ENCODE peak calls at places on chromosomes 11 and 22, in eight cellular contexts. One of them, this sample, is unnamed.
A peak's percentile ranks its signal among the peaks of the same experiment; 100 is the strongest.

GRCh38 chr11:37076866-37077265 is 478.8 kb upstream of the RAG2 start:
- DNase-seq in fibroblast of pulmonary artery: peak; percentile 21
- DNase-seq in fibroblast of mammary gland: no peak
- DNase-seq in astrocyte of the spinal cord: no peak
- DNase-seq in esophagus squamous epithelium: no peak
- DNase-seq in AG09309: no peak
- DNase-seq in keratinocyte: no peak
- DNase-seq in tibial artery: no peak
- DNase-seq in this sample: no peak

GRCh38 chr22:24208012-24208749 is 26.9 kb downstream of the SUSD2 start:
- DNase-seq in fibroblast of mammary gland: peak; percentile 99
- DNase-seq in astrocyte of the spinal cord: peak; percentile 98
- DNase-seq in esophagus squamous epithelium: no peak
- DNase-seq in keratinocyte: no peak
- DNase-seq in AG09309: peak; percentile 93
- DNase-seq in tibial artery: peak; percentile 78
- DNase-seq in fibroblast of pulmonary artery: peak; percentile 99
- DNase-seq in this sample: peak; percentile 84

GRCh38 chr22:25205847-25206246 is 6.2 kb downstream of the CRYBB3 start:
- DNase-seq in fibroblast of pulmonary artery: no peak
- DNase-seq in fibroblast of mammary gland: no peak
- DNase-seq in AG09309: no peak
- DNase-seq in esophagus squamous epithelium: no peak
- DNase-seq in tibial artery: no peak
- DNase-seq in astrocyte of the spinal cord: no peak
- DNase-seq in keratinocyte: no peak
- DNase-seq in this sample: no peak

GRCh38 chr22:37229805-37230672 is 14.0 kb downstream of the RAC2 start:
- DNase-seq in astrocyte of the spinal cord: peak; percentile 30
- DNase-seq in AG09309: peak; percentile 8
- DNase-seq in keratinocyte: no peak
- DNase-seq in esophagus squamous epithelium: no peak
- DNase-seq in fibroblast of pulmonary artery: no peak
- DNase-seq in tibial artery: peak; percentile 44
- DNase-seq in fibroblast of mammary gland: peak; percentile 55
- DNase-seq in this sample: no peak

GRCh38 chr11:42827845-42828244 is 484.0 kb upstream of the API5 start:
- DNase-seq in tibial artery: no peak
- DNase-seq in AG09309: no peak
- DNase-seq in fibroblast of pulmonary artery: no peak
- DNase-seq in fibroblast of mammary gland: no peak
- DNase-seq in esophagus squamous epithelium: no peak
- DNase-seq in astrocyte of the spinal cord: no peak
- DNase-seq in keratinocyte: no peak
- DNase-seq in this sample: no peak

GRCh38 chr22:47367993-47368945 is 605.8 kb downstream of the TBC1D22A start:
- DNase-seq in esophagus squamous epithelium: no peak
- DNase-seq in tibial artery: no peak
- DNase-seq in astrocyte of the spinal cord: no peak
- DNase-seq in fibroblast of pulmonary artery: no peak
- DNase-seq in AG09309: no peak
- DNase-seq in fibroblast of mammary gland: no peak
- DNase-seq in keratinocyte: no peak
- DNase-seq in this sample: no peak

GRCh38 chr11:77821349-77821851 is 456 bp downstream of the AAMDC start:
- DNase-seq in fibroblast of pulmonary artery: peak; percentile 51
- DNase-seq in esophagus squamous epithelium: no peak
- DNase-seq in tibial artery: peak; percentile 39
- DNase-seq in fibroblast of mammary gland: peak; percentile 39
- DNase-seq in AG09309: no peak
- DNase-seq in keratinocyte: no peak
- DNase-seq in astrocyte of the spinal cord: peak; percentile 47
- DNase-seq in this sample: no peak

GRCh38 chr11:93567406-93567819 is 24.2 kb upstream of the SMCO4 start:
- DNase-seq in fibroblast of pulmonary artery: peak; percentile 3
- DNase-seq in tibial artery: peak; percentile 82
- DNase-seq in keratinocyte: no peak
- DNase-seq in esophagus squamous epithelium: no peak
- DNase-seq in AG09309: no peak
- DNase-seq in astrocyte of the spinal cord: peak; percentile 32
- DNase-seq in fibroblast of mammary gland: peak; percentile 6
- DNase-seq in this sample: no peak

GRCh38 chr11:62461740-62462522 is 43.1 kb downstream of the SCGB1A1 start:
- DNase-seq in tibial artery: no peak
- DNase-seq in esophagus squamous epithelium: no peak
- DNase-seq in astrocyte of the spinal cord: peak; percentile 36
- DNase-seq in keratinocyte: no peak
- DNase-seq in fibroblast of pulmonary artery: peak; percentile 61
- DNase-seq in fibroblast of mammary gland: peak; percentile 79
- DNase-seq in AG09309: peak; percentile 79
- DNase-seq in this sample: no peak

GRCh38 chr11:1667906-1668305 is 29.1 kb upstream of the KRTAP5-6 start:
- DNase-seq in keratinocyte: no peak
- DNase-seq in astrocyte of the spinal cord: no peak
- DNase-seq in fibroblast of pulmonary artery: no peak
- DNase-seq in fibroblast of mammary gland: no peak
- DNase-seq in AG09309: no peak
- DNase-seq in esophagus squamous epithelium: no peak
- DNase-seq in tibial artery: no peak
- DNase-seq in this sample: no peak

GRCh38 chr11:46672381-46672839 is 28.0 kb downstream of the ARHGAP1 start:
- DNase-seq in fibroblast of pulmonary artery: no peak
- DNase-seq in AG09309: no peak
- DNase-seq in fibroblast of mammary gland: no peak
- DNase-seq in tibial artery: no peak
- DNase-seq in keratinocyte: no peak
- DNase-seq in astrocyte of the spinal cord: no peak
- DNase-seq in esophagus squamous epithelium: no peak
- DNase-seq in this sample: no peak

GRCh38 chr11:46668480-46669085 is 31.8 kb downstream of the ARHGAP1 start:
- DNase-seq in astrocyte of the spinal cord: no peak
- DNase-seq in fibroblast of mammary gland: no peak
- DNase-seq in AG09309: no peak
- DNase-seq in fibroblast of pulmonary artery: no peak
- DNase-seq in tibial artery: peak; percentile 12
- DNase-seq in keratinocyte: no peak
- DNase-seq in esophagus squamous epithelium: no peak
- DNase-seq in this sample: no peak

GRCh38 chr11:46666982-46667590 is 33.3 kb downstream of the ARHGAP1 start:
- DNase-seq in keratinocyte: no peak
- DNase-seq in esophagus squamous epithelium: no peak
- DNase-seq in fibroblast of pulmonary artery: peak; percentile 33
- DNase-seq in fibroblast of mammary gland: no peak
- DNase-seq in tibial artery: peak; percentile 25
- DNase-seq in AG09309: no peak
- DNase-seq in astrocyte of the spinal cord: no peak
- DNase-seq in this sample: no peak

GRCh38 chr11:46671958-46672315 is 28.5 kb downstream of the ARHGAP1 start:
- DNase-seq in fibroblast of mammary gland: no peak
- DNase-seq in esophagus squamous epithelium: no peak
- DNase-seq in AG09309: no peak
- DNase-seq in fibroblast of pulmonary artery: no peak
- DNase-seq in keratinocyte: no peak
- DNase-seq in astrocyte of the spinal cord: no peak
- DNase-seq in tibial artery: no peak
- DNase-seq in this sample: no peak

DNA sequence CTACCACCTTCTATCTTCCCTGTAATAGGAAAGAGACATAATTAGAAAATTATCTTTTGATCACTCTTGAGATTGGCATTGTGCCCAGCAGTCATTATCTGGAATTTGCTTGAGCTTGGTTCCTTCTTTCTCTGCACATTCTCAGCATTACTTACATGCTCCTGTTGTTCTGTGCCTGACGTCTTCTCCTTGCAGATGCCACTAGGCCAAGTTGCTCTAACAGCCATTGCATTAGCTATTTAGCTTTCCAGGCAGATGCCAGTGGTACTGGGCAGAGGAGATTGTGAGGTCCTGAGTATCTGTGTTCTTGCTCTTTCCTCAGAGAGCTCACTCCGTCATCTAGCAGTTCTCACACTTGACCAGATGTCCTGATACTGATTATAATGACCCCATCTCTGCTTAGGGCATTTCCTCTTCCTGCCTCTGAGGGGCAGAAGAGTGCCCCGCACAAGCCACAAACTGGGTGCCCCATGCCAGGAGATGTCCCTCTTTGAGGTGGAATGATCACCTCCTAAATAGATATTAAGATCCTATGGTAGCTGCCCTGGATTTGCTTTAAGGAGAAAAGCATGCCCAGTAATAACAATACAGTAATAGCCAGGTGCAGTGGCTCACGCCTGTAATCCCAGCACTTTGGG is 30.7 kb downstream of the ARHGAP1 start:
- DNase-seq in keratinocyte: no peak
- DNase-seq in esophagus squamous epithelium: no peak
- DNase-seq in astrocyte of the spinal cord: no peak
- DNase-seq in fibroblast of pulmonary artery: no peak
- DNase-seq in tibial artery: no peak
- DNase-seq in fibroblast of mammary gland: no peak
- DNase-seq in AG09309: no peak
- DNase-seq in this sample: no peak
- TF ChIP-seq CTCF in keratinocyte: peak; percentile 66
- TF ChIP-seq CTCF in esophagus squamous epithelium: no peak
- TF ChIP-seq CTCF in astrocyte of the spinal cord: peak; percentile 11
- TF ChIP-seq CTCF in fibroblast of pulmonary artery: peak; percentile 13
- TF ChIP-seq CTCF in tibial artery: peak; percentile 7
- TF ChIP-seq CTCF in fibroblast of mammary gland: peak; percentile 37
- TF ChIP-seq CTCF in AG09309: peak; percentile 23
- TF ChIP-seq CTCF in this sample: no peak

GRCh38 chr11:48103621-48104561 is 112.7 kb upstream of the OR4B1 start:
- DNase-seq in fibroblast of mammary gland: no peak
- DNase-seq in esophagus squamous epithelium: no peak
- DNase-seq in tibial artery: no peak
- DNase-seq in keratinocyte: no peak
- DNase-seq in astrocyte of the spinal cord: no peak
- DNase-seq in AG09309: no peak
- DNase-seq in fibroblast of pulmonary artery: peak; percentile 45
- DNase-seq in this sample: no peak
- TF ChIP-seq CTCF in fibroblast of mammary gland: no peak
- TF ChIP-seq CTCF in esophagus squamous epithelium: no peak
- TF ChIP-seq CTCF in tibial artery: no peak
- TF ChIP-seq CTCF in keratinocyte: no peak
- TF ChIP-seq CTCF in astrocyte of the spinal cord: no peak
- TF ChIP-seq CTCF in AG09309: no peak
- TF ChIP-seq CTCF in fibroblast of pulmonary artery: no peak
- TF ChIP-seq CTCF in this sample: no peak

DNA sequence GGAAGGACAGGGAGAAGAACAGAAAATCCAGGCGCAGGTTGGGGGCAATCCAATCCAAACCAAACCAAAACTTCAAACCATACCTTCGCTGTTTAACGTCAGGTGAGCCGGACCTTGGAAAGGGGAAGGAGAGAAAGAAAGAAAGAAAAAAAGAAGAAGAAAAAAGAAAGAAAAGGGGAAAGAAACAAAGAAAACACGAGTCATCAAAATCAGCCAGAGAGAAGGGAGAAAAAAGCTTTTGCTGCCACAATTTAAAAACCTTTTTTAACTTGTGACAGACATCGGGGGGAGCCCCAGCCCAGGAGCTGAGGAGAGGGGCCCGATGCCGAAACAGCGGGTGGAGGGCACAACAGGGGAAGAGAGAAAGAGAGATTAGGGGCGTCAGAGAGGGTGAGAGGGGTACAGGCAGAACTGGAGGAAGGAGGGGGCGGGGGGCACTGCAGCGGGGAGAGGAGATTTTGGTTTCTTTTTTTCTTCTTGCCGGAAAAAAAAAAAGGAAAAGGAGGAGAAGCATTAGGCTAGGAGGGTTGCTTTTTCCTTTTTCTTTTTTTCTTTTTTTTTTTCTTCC is 30.1 kb downstream of the NRXN2 start:
- DNase-seq in astrocyte of the spinal cord: no peak
- DNase-seq in AG09309: no peak
- DNase-seq in esophagus squamous epithelium: no peak
- DNase-seq in tibial artery: no peak
- DNase-seq in fibroblast of pulmonary artery: no peak
- DNase-seq in fibroblast of mammary gland: no peak
- DNase-seq in keratinocyte: no peak
- DNase-seq in this sample: no peak
- TF ChIP-seq CTCF in astrocyte of the spinal cord: no peak
- TF ChIP-seq CTCF in AG09309: no peak
- TF ChIP-seq CTCF in esophagus squamous epithelium: no peak
- TF ChIP-seq CTCF in tibial artery: no peak
- TF ChIP-seq CTCF in fibroblast of pulmonary artery: no peak
- TF ChIP-seq CTCF in fibroblast of mammary gland: no peak
- TF ChIP-seq CTCF in keratinocyte: no peak
- TF ChIP-seq CTCF in this sample: no peak

DNA sequence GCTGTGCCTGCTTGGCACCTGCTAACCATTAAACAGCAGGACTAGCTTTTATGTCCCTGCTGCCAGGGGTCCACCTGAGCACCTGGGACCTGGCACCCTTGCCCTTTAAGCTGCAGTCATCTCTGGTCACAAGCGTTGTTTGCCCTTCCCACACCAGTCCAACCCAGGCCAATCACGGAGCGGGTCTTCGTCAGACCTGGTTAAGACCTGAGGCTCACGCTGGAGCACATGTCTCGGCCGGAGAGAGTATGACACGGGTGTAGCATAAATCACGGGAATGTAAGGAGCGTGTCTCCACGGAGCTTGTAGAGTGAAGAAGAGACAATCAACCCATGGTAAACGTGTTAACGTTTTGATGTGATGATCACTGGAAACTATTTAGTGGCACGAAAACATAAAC is 847.3 kb downstream of the BRD1 start:
- DNase-seq in fibroblast of pulmonary artery: no peak
- DNase-seq in esophagus squamous epithelium: no peak
- DNase-seq in astrocyte of the spinal cord: no peak
- DNase-seq in keratinocyte: no peak
- DNase-seq in tibial artery: no peak
- DNase-seq in fibroblast of mammary gland: no peak
- DNase-seq in AG09309: no peak
- DNase-seq in this sample: no peak
- TF ChIP-seq CTCF in fibroblast of pulmonary artery: no peak
- TF ChIP-seq CTCF in esophagus squamous epithelium: no peak
- TF ChIP-seq CTCF in astrocyte of the spinal cord: no peak
- TF ChIP-seq CTCF in keratinocyte: no peak
- TF ChIP-seq CTCF in tibial artery: no peak
- TF ChIP-seq CTCF in fibroblast of mammary gland: no peak
- TF ChIP-seq CTCF in AG09309: no peak
- TF ChIP-seq CTCF in this sample: no peak